ENCODE peak calls at places on chromosomes 3 and 15, in seven cellular contexts. L, U, D, J, Q, S and E are unnamed samples.

GRCh38 chr3:100400424-100400781 is 486 bp downstream of the TOMM70 start:
- DNase-seq in L (no peak), U (peak; percentile 14), D (no peak), J (no peak), Q (peak; percentile 21), S (no peak), E (peak; percentile 20)

GRCh38 chr15:71596672-71597071 is 213.7 kb upstream of the NR2E3 start:
- DNase-seq in L (no peak), U (no peak), D (no peak), J (peak; percentile 47), Q (no peak), S (no peak), E (no peak)

GRCh38 chr3:14769531-14770325 is 49.0 kb upstream of the FGD5 start:
- DNase-seq in L (no peak), U (no peak), D (no peak), J (no peak), Q (no peak), S (no peak), E (no peak)

GRCh38 chr3:38222032-38222634 is 43.5 kb upstream of the SLC22A13 start:
- DNase-seq in L (no peak), U (no peak), D (no peak), J (no peak), Q (no peak), S (no peak), E (no peak)

GRCh38 chr15:35937380-35937779 is 391.4 kb upstream of the DPH6 start:
- DNase-seq in L (no peak), U (no peak), D (no peak), J (no peak), Q (no peak), S (no peak), E (no peak)

GRCh38 chr3:23174426-23175039 is 28.6 kb upstream of the UBE2E2 start:
- DNase-seq in L (no peak), U (no peak), D (peak; percentile 6), J (no peak), Q (no peak), S (no peak), E (no peak)

GRCh38 chr15:59166156-59166555 is 40.5 kb upstream of the LDHAL6B start:
- DNase-seq in L (no peak), U (no peak), D (no peak), J (no peak), Q (no peak), S (no peak), E (no peak)

GRCh38 chr3:38317186-38317759 is 29.3 kb upstream of the XYLB start:
- DNase-seq in L (no peak), U (no peak), D (no peak), J (no peak), Q (no peak), S (no peak), E (no peak)

GRCh38 chr3:79167651-79168416 is 600.0 kb downstream of the ROBO1 start:
- DNase-seq in L (no peak), U (no peak), D (no peak), J (no peak), Q (no peak), S (no peak), E (no peak)

GRCh38 chr3:16658004-16658932 is 53.0 kb upstream of the DAZL start:
- DNase-seq in L (no peak), U (no peak), D (no peak), J (no peak), Q (no peak), S (peak; percentile 61), E (peak; percentile 73)

GRCh38 chr3:194872669-194872977 is 186.9 kb downstream of the FAM43A start:
- DNase-seq in L (no peak), U (no peak), D (no peak), J (no peak), Q (no peak), S (no peak), E (no peak)

GRCh38 chr3:14402304-14402811 is at the start of gene SLC6A6:
- DNase-seq in L (peak; percentile 97), U (peak; percentile 91), D (peak; percentile 93), J (peak; percentile 84), Q (peak; percentile 92), S (peak; percentile 91), E (peak; percentile 96)

GRCh38 chr15:89090791-89091666 is 2.8 kb downstream of the ABHD2 start:
- DNase-seq in L (peak; percentile 88), U (no peak), D (no peak), J (peak; percentile 57), Q (no peak), S (peak; percentile 27), E (no peak)

GRCh38 chr3:182349051-182349450 is 444.3 kb upstream of the ATP11B start:
- DNase-seq in L (no peak), U (no peak), D (no peak), J (no peak), Q (no peak), S (no peak), E (no peak)

GRCh38 chr3:14843321-14843720 is 24.6 kb downstream of the FGD5 start:
- DNase-seq in L (peak; percentile 16), U (no peak), D (no peak), J (no peak), Q (no peak), S (no peak), E (no peak)

GRCh38 chr3:105436687-105437086 is 70.0 kb downstream of the ALCAM start:
- DNase-seq in L (no peak), U (no peak), D (no peak), J (no peak), Q (no peak), S (no peak), E (no peak)

GRCh38 chr15:43270113-43270665 is 3.5 kb upstream of the TGM5 start:
- DNase-seq in L (no peak), U (no peak), D (no peak), J (no peak), Q (no peak), S (no peak), E (no peak)

GRCh38 chr3:150545419-150546225 is 674 bp downstream of the SERP1 start:
- DNase-seq in L (no peak), U (no peak), D (no peak), J (no peak), Q (peak; percentile 25), S (peak; percentile 69), E (peak; percentile 3)

GRCh38 chr15:71530116-71530515 is 280.2 kb upstream of the NR2E3 start:
- DNase-seq in L (no peak), U (no peak), D (no peak), J (no peak), Q (no peak), S (no peak), E (no peak)

GRCh38 chr3:143119974-143120715 is 574 bp downstream of the CHST2 start:
- DNase-seq in L (peak; percentile 81), U (peak; percentile 15), D (peak; percentile 61), J (no peak), Q (peak; percentile 15), S (peak; percentile 51), E (peak; percentile 39)

GRCh38 chr3:172512363-172512762 is 10.9 kb downstream of the TNFSF10 start:
- DNase-seq in L (peak; percentile 81), U (peak; percentile 29), D (no peak), J (peak; percentile 5), Q (peak; percentile 70), S (no peak), E (no peak)

GRCh38 chr3:104805508-104805907 is 561.2 kb upstream of the ALCAM start:
- DNase-seq in L (no peak), U (no peak), D (no peak), J (no peak), Q (no peak), S (peak; percentile 70), E (no peak)

GRCh38 chr15:58043192-58043903 is 22.2 kb downstream of the ALDH1A2 start:
- DNase-seq in L (no peak), U (no peak), D (peak; percentile 43), J (no peak), Q (peak; percentile 12), S (peak; percentile 21), E (no peak)

GRCh38 chr15:42623951-42624350 is 48.5 kb downstream of the STARD9 start:
- DNase-seq in L (no peak), U (no peak), D (no peak), J (no peak), Q (no peak), S (no peak), E (no peak)

GRCh38 chr3:50246517-50246954 is 10.5 kb downstream of the GNAI2 start:
- DNase-seq in L (peak; percentile 83), U (peak; percentile 72), D (no peak), J (no peak), Q (peak; percentile 81), S (no peak), E (no peak)

GRCh38 chr3:154122096-154122911 is 1.1 kb downstream of the ARHGEF26 start:
- DNase-seq in L (peak; percentile 80), U (peak; percentile 10), D (peak; percentile 41), J (no peak), Q (no peak), S (peak; percentile 51), E (peak; percentile 21)

GRCh38 chr3:38711321-38711720 is 61.8 kb upstream of the SCN5A start:
- DNase-seq in L (no peak), U (no peak), D (no peak), J (no peak), Q (no peak), S (no peak), E (no peak)

GRCh38 chr15:40328176-40328575 is 4.7 kb downstream of the INAFM2 start:
- DNase-seq in L (no peak), U (no peak), D (no peak), J (no peak), Q (no peak), S (no peak), E (no peak)

GRCh38 chr15:71203573-71204444 is 88.5 kb downstream of the THSD4 start:
- DNase-seq in L (no peak), U (no peak), D (no peak), J (no peak), Q (no peak), S (peak; percentile 53), E (no peak)

GRCh38 chr3:150055332-150055731 is 84.6 kb upstream of the PFN2 start:
- DNase-seq in L (no peak), U (no peak), D (no peak), J (no peak), Q (no peak), S (no peak), E (no peak)

GRCh38 chr3:99925584-99925983 is 107.9 kb downstream of the CMSS1 start:
- DNase-seq in L (no peak), U (no peak), D (no peak), J (peak; percentile 8), Q (no peak), S (no peak), E (no peak)

GRCh38 chr15:45314960-45315359 is 62.9 kb downstream of the SLC28A2 start:
- DNase-seq in L (no peak), U (no peak), D (no peak), J (no peak), Q (no peak), S (no peak), E (no peak)

GRCh38 chr3:177371903-177372302 is 174.6 kb upstream of the TBL1XR1 start:
- DNase-seq in L (no peak), U (no peak), D (no peak), J (no peak), Q (no peak), S (peak; percentile 74), E (no peak)

GRCh38 chr15:30923429-30923828 is 19.7 kb downstream of the FAN1 start:
- DNase-seq in L (no peak), U (no peak), D (peak; percentile 26), J (peak; percentile 75), Q (no peak), S (no peak), E (no peak)

GRCh38 chr15:58118272-58118671 is 19.9 kb upstream of the AQP9 start:
- DNase-seq in L (no peak), U (no peak), D (no peak), J (no peak), Q (no peak), S (no peak), E (no peak)

GRCh38 chr3:173589116-173589515 is 191.6 kb downstream of the NLGN1 start:
- DNase-seq in L (no peak), U (no peak), D (no peak), J (no peak), Q (no peak), S (no peak), E (no peak)

GRCh38 chr15:97750071-97750470 is 210.4 kb upstream of the ARRDC4 start:
- DNase-seq in L (no peak), U (no peak), D (no peak), J (no peak), Q (no peak), S (no peak), E (no peak)

GRCh38 chr3:21524113-21524512 is 226.9 kb downstream of the ZNF385D start:
- DNase-seq in L (no peak), U (no peak), D (no peak), J (no peak), Q (no peak), S (no peak), E (no peak)